ENCODE peak calls at places on chromosomes 7 and 10, in four cellular contexts. S is neuronal stem cell, W is GM12878, Y is hepatocyte. Q is an unnamed sample.

GRCh38 chr7:120233338-120233737 is 39.6 kb upstream of the KCND2 start:
- DNase-seq in S (no peak), Y (no peak), W (no peak), Q (no peak)

GRCh38 chr7:50793115-50793946 is 10.6 kb upstream of the GRB10 start:
- DNase-seq in W (no peak), S (peak; percentile 44), Y (peak; percentile 84), Q (no peak)

GRCh38 chr7:149284343-149284742 is 22.3 kb downstream of the ZNF783 start:
- DNase-seq in Y (no peak), W (no peak), S (no peak), Q (peak; percentile 10)

GRCh38 chr10:125064681-125065492 is 95.5 kb downstream of the CTBP2 start:
- DNase-seq in W (peak; percentile 95), S (no peak), Y (peak; percentile 61), Q (no peak)

GRCh38 chr7:24851791-24852190 is 94.5 kb upstream of the GSDME start:
- DNase-seq in Y (no peak), W (no peak), S (no peak), Q (no peak)

GRCh38 chr7:20172736-20173334 is 44.3 kb downstream of the MACC1 start:
- DNase-seq in W (no peak), Y (peak; percentile 76), S (peak; percentile 52), Q (no peak)

GRCh38 chr10:110870823-110871235 is 899 bp upstream of the PDCD4 start:
- DNase-seq in Y (no peak), S (no peak), W (no peak), Q (no peak)

GRCh38 chr10:123997486-123998196 is 95.8 kb downstream of the CHST15 start:
- DNase-seq in Y (peak; percentile 51), S (no peak), W (peak; percentile 51), Q (no peak)

GRCh38 chr7:27110977-27111752 is 8.7 kb upstream of the HOXA2 start:
- DNase-seq in W (no peak), Y (no peak), S (no peak), Q (no peak)

GRCh38 chr10:97434557-97434956 is 8.6 kb downstream of the PGAM1 start:
- DNase-seq in S (no peak), W (no peak), Y (no peak), Q (no peak)

GRCh38 chr10:132764108-132764507 is 21.8 kb downstream of the NKX6-2 start:
- DNase-seq in Y (no peak), W (no peak), S (no peak), Q (no peak)

GRCh38 chr10:339038-339391 is 203.8 kb downstream of the ZMYND11 start:
- DNase-seq in Y (no peak), S (no peak), W (no peak), Q (no peak)

GRCh38 chr7:2006921-2007381 is 225.8 kb downstream of the MAD1L1 start:
- DNase-seq in W (no peak), S (no peak), Y (no peak), Q (no peak)

GRCh38 chr10:132562177-132562915 is 24.8 kb downstream of the INPP5A start:
- DNase-seq in W (no peak), Y (no peak), S (no peak), Q (no peak)

GRCh38 chr10:86163522-86164215 is 202.9 kb downstream of the GRID1 start:
- DNase-seq in W (no peak), S (no peak), Y (peak; percentile 65), Q (no peak)

GRCh38 chr10:24483701-24484100 is 240.0 kb downstream of the ARHGAP21 start:
- DNase-seq in W (no peak), Y (peak; percentile 78), S (peak; percentile 2), Q (no peak)

GRCh38 chr7:38669965-38670520 is 38.9 kb upstream of the AMPH start:
- DNase-seq in W (no peak), S (no peak), Y (no peak), Q (no peak)

GRCh38 chr7:91046322-91047088 is 217.7 kb upstream of the FZD1 start:
- DNase-seq in W (no peak), Y (no peak), S (no peak), Q (no peak)

GRCh38 chr10:128011059-128011979 is 104.4 kb downstream of the PTPRE start:
- DNase-seq in Y (peak; percentile 80), W (peak; percentile 19), S (peak; percentile 75), Q (peak; percentile 88)

GRCh38 chr10:111998728-111999127 is 184.8 kb downstream of the GPAM start:
- DNase-seq in W (no peak), S (no peak), Y (no peak), Q (no peak)

GRCh38 chr7:84953294-84953693 is 233.6 kb downstream of the SEMA3D start:
- DNase-seq in Y (no peak), W (no peak), S (no peak), Q (no peak)

GRCh38 chr7:151539055-151539714 is 19.5 kb upstream of the RHEB start:
- DNase-seq in W (no peak), Y (peak; percentile 29), S (peak; percentile 66), Q (no peak)

DNA sequence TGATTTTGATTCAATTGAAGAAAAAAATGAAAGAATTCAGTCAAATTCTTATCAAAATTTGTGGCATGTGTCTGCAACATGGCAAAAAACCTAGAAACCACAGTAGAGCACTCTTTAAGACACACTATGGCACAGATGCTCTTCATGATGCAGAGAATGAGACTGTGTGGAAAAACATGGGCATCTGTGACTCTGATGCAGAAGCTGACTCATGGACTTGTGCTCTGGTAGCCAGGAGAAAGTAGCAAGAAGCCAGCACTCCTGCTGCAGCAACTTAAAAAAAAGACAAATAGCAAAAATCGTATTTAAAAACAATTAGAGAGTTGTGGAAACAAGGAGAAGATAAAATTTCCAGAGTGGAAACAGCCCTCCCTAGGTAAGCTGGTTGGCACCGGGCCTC is 8.9 kb upstream of the KCNK18 start:
- DNase-seq in W (no peak), Y (no peak), S (no peak), Q (no peak)
- H3K9me3 ChIP-seq in W (no peaks in the 10 kb centered on the region), Y (no peaks in the 10 kb centered on the region), S (no peaks in the 10 kb centered on the region), Q (no peaks in the 10 kb centered on the region)

GRCh38 chr10:29713450-29713849 is 78.7 kb upstream of the SVIL start:
- DNase-seq in W (no peak), S (no peak), Y (no peak), Q (no peak)

GRCh38 chr10:29712108-29712507 is 77.3 kb upstream of the SVIL start:
- DNase-seq in W (no peak), Y (no peak), S (no peak), Q (no peak)

GRCh38 chr10:29719281-29719675 is 84.5 kb upstream of the SVIL start:
- DNase-seq in Y (no peak), S (no peak), W (no peak), Q (no peak)

GRCh38 chr10:29714096-29714874 is 79.5 kb upstream of the SVIL start:
- DNase-seq in Y (no peak), S (no peak), W (no peak), Q (no peak)

DNA sequence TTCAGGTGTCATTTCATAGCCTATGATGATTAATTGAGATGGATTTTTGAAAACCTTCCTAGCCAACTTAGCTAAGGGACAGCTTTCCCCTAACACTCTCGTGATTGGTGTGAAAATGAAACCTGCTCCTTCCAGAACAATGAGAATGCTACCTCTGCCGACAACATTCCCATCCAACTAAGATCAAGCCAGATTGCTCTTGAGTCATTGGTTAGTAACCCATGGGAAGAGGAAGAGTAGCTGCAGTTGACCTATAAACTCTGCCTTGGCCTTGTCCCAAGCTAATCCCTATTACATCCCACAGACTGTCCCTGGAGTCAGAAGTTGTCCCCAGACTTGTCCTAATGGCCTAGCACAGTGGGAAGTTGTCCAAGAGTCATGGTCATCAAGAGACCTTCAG is 80.5 kb upstream of the SVIL start:
- DNase-seq in W (no peak), Y (no peak), S (no peak), Q (no peak)
- H3K4me1 ChIP-seq in W (no peaks in the 10 kb centered on the region), Y (no peaks in the 10 kb centered on the region), S (no peaks in the 10 kb centered on the region), Q (peaks cover 5% of the 10 kb centered on the region)

GRCh38 chr7:106450716-106451115 is 165.9 kb upstream of the NAMPT start:
- DNase-seq in W (no peak), S (no peak), Y (no peak), Q (no peak)
- H3K9me3 ChIP-seq in W (no peaks in the 10 kb centered on the region), S (peaks cover 3% of the 10 kb centered on the region), Y (no peaks in the 10 kb centered on the region), Q (no peaks in the 10 kb centered on the region)

GRCh38 chr7:99428972-99429566 is 9.5 kb downstream of the PTCD1 start:
- DNase-seq in W (no peak), S (no peak), Y (no peak), Q (no peak)
- H3K4me1 ChIP-seq in W (no peaks in the 10 kb centered on the region), S (no peaks in the 10 kb centered on the region), Y (peaks cover 23% of the 10 kb centered on the region), Q (no peaks in the 10 kb centered on the region)